ENCODE peak calls at places on chromosomes 5 and 9, in nine cellular contexts. D, C, P, Z, V, G, U, A and E are unnamed samples.

GRCh38 chr5:67680109-67680508 is 483.5 kb upstream of the CD180 start:
- DNase-seq in U (no peak), Z (no peak), V (no peak), P (no peak), D (peak; percentile 40), C (no peak), G (no peak), A (no peak), E (no peak)

GRCh38 chr5:80193421-80193820 is 62.4 kb downstream of the SERINC5 start:
- DNase-seq in V (no peak), A (no peak), D (no peak), P (no peak), U (no peak), G (no peak), Z (no peak), C (no peak), E (no peak)

GRCh38 chr5:146805099-146805498 is 73.5 kb downstream of the PPP2R2B start:
- DNase-seq in P (no peak), D (peak; percentile 31), G (no peak), U (no peak), C (peak; percentile 81), Z (no peak), A (peak; percentile 58), V (no peak), E (peak; percentile 74)

GRCh38 chr5:158979749-158980521 is 119.8 kb downstream of the EBF1 start:
- DNase-seq in C (peak; percentile 62), P (peak; percentile 57), Z (no peak), G (no peak), V (no peak), U (no peak), D (peak; percentile 79), A (peak; percentile 49), E (peak; percentile 47)

GRCh38 chr5:77846422-77847128 is 70.4 kb upstream of the TBCA start:
- DNase-seq in V (no peak), Z (no peak), G (no peak), D (no peak), A (no peak), C (no peak), P (no peak), U (no peak), E (no peak)

GRCh38 chr5:160297004-160297403 is 15.4 kb downstream of the CCNJL start:
- DNase-seq in D (no peak), G (no peak), C (peak; percentile 45), Z (no peak), U (no peak), V (no peak), A (no peak), P (no peak), E (peak; percentile 39)

GRCh38 chr9:35616681-35617459 is 1.3 kb downstream of the CD72 start:
- DNase-seq in P (peak; percentile 64), A (peak; percentile 51), Z (peak; percentile 68), G (no peak), U (peak; percentile 89), C (no peak), D (peak; percentile 79), V (no peak), E (peak; percentile 36)

GRCh38 chr5:78511116-78511906 is 137.3 kb downstream of the LHFPL2 start:
- DNase-seq in U (peak; percentile 63), P (no peak), D (no peak), A (no peak), Z (no peak), C (no peak), G (no peak), V (no peak), E (no peak)

GRCh38 chr9:83204047-83204446 is 141.1 kb upstream of the RASEF start:
- DNase-seq in U (no peak), A (no peak), G (no peak), Z (no peak), V (no peak), D (no peak), C (no peak), P (no peak), E (no peak)
- H3K36me3 ChIP-seq in U (no peaks in the 10 kb centered on the region), A (no peaks in the 10 kb centered on the region), G (no peaks in the 10 kb centered on the region), Z (no peaks in the 10 kb centered on the region), V (no peaks in the 10 kb centered on the region), D (no peaks in the 10 kb centered on the region), C (no peaks in the 10 kb centered on the region), P (no peaks in the 10 kb centered on the region), E (no peaks in the 10 kb centered on the region)

DNA sequence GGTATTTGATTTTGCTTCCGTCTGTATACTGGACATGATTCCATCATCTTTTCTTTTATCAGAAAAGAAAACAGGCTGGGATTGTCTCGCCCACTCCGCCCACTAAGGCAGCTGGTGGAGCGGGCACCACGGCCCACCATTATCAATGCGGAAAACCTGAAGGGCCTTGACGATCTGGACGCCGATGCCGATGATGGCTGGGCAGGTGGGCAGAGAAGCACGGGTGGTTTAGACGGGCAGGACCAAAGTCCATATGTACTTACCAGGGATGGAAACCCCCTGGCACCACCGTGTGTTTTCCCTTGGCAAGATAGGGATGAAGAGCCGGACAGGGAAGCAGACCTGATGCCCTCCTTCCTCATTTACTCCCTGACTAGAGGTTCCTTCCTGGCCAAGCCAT is 53.7 kb downstream of the PRRC2B start:
- DNase-seq in D (no peak), C (no peak), V (no peak), P (no peak), U (no peak), G (no peak), A (no peak), Z (no peak), E (no peak)
- H3K36me3 ChIP-seq in D (peaks cover 58% of the 10 kb centered on the region), C (peaks cover 33% of the 10 kb centered on the region), V (peaks cover 34% of the 10 kb centered on the region), P (no peaks in the 10 kb centered on the region), U (peaks cover 95% of the 10 kb centered on the region), G (peaks cover 61% of the 10 kb centered on the region), A (peaks cover 64% of the 10 kb centered on the region), Z (peaks cover 58% of the 10 kb centered on the region), E (peaks cover 31% of the 10 kb centered on the region)

GRCh38 chr5:149832636-149833035 is 102.5 kb downstream of the PPARGC1B start:
- DNase-seq in C (no peak), U (no peak), P (no peak), V (no peak), D (no peak), G (no peak), Z (no peak), A (no peak), E (no peak)

GRCh38 chr5:149833116-149833827 is 103.2 kb downstream of the PPARGC1B start:
- DNase-seq in C (no peak), Z (no peak), P (no peak), A (no peak), U (no peak), G (no peak), V (no peak), D (no peak), E (no peak)

GRCh38 chr5:149830579-149830978 is 100.5 kb downstream of the PPARGC1B start:
- DNase-seq in C (no peak), U (no peak), Z (no peak), A (no peak), D (no peak), P (no peak), V (no peak), G (no peak), E (no peak)

GRCh38 chr5:149829954-149830353 is 99.8 kb downstream of the PPARGC1B start:
- DNase-seq in G (no peak), A (no peak), P (no peak), U (no peak), Z (no peak), V (no peak), C (peak; percentile 38), D (no peak), E (no peak)

DNA sequence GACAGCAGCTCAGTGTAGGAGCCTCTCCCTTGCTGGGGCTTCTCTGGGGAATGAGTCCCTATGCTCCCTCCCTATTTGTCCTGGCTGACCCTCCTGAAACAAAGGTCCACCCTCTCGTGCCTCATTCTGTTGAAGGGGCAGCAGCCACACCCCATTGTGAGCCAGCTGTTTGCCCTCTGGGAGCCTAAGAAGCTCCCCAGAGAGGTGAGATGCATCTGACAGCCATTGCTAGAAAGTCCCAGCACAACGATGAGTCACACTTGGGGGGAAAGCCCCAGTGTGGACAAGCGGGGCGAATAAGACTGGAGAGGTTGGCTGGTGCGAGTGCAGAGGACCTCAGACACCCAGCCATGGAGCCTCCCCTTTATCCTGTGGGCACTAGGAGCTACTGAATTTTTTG is 101.4 kb downstream of the PPARGC1B start:
- DNase-seq in C (no peak), Z (no peak), U (no peak), G (no peak), A (no peak), V (no peak), P (no peak), D (peak; percentile 47), E (peak; percentile 67)
- H3K36me3 ChIP-seq in C (no peaks in the 10 kb centered on the region), Z (no peaks in the 10 kb centered on the region), U (peaks cover 19% of the 10 kb centered on the region), G (no peaks in the 10 kb centered on the region), A (no peaks in the 10 kb centered on the region), V (no peaks in the 10 kb centered on the region), P (no peaks in the 10 kb centered on the region), D (no peaks in the 10 kb centered on the region), E (no peaks in the 10 kb centered on the region)

DNA sequence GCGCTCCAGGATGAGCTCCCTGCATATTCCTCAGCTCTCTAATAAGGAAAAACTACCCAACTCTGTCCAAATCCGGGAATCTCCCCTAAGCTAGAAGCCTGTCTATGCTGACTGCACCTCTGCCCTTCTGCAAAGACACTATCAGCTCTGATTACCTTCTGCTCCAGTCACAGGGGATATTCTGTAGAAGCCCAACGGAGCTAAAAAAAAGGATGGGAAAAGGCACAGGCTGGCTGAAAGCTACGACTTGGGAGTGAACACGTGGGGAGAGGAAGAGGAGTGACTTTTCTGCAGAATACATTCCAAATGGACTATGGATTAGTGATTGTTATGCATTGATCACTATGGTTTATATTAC is 50.7 kb downstream of the IARS1 start:
- DNase-seq in G (no peak), U (no peak), P (no peak), A (no peak), C (no peak), V (no peak), Z (no peak), D (no peak), E (no peak)
- H3K36me3 ChIP-seq in G (peaks cover 74% of the 10 kb centered on the region), U (peaks cover 100% of the 10 kb centered on the region), P (no peaks in the 10 kb centered on the region), A (peaks cover 75% of the 10 kb centered on the region), C (peaks cover 74% of the 10 kb centered on the region), V (peaks cover 49% of the 10 kb centered on the region), Z (peaks cover 81% of the 10 kb centered on the region), D (peaks cover 81% of the 10 kb centered on the region), E (peaks cover 40% of the 10 kb centered on the region)

DNA sequence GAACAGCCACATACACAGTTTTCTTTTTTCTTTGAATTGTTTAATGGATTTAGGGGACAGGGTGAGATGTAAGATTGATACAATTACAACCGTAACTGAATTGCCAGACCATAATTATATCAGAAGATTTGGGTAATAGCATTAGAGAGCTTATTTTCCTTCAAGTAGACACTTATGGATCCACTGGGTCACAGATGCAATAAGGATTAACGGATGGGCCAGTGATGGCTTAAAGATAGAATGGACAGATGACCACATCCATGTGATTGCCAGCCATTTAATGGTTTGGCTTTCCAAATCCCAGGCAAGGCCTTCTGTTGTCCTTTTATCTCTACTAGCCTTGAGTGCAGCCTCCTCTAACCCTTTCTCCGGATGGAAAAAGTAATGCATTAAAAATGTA is 94.7 kb upstream of the NUDT12 start:
- DNase-seq in G (no peak), P (no peak), D (no peak), A (no peak), C (no peak), Z (no peak), U (no peak), V (no peak), E (no peak)
- H3K36me3 ChIP-seq in G (no peaks in the 10 kb centered on the region), P (no peaks in the 10 kb centered on the region), D (no peaks in the 10 kb centered on the region), A (no peaks in the 10 kb centered on the region), C (no peaks in the 10 kb centered on the region), Z (no peaks in the 10 kb centered on the region), U (no peaks in the 10 kb centered on the region), V (no peaks in the 10 kb centered on the region), E (no peaks in the 10 kb centered on the region)